ENCODE peak calls at places on chromosomes 3 and 15, in eight cellular contexts. V is heart right ventricle, E is choroid plexus epithelial cell, C is colonic mucosa, F is lower leg skin, L is foreskin fibroblast, A is PC-9, X is PC-3. J is an unnamed sample.

GRCh38 chr3:194031867-194032635 is 103.9 kb upstream of the HES1 start:
- DNase-seq in V (no peak), E (no peak), C (peak), F (no peak), L (no peak), A (peak), X (no peak), J (no peak)

GRCh38 chr15:82086243-82086995 is 40.6 kb upstream of the MEX3B start:
- DNase-seq in V (no peak), E (no peak), C (no peak), F (no peak), L (no peak), A (no peak), X (no peak), J (no peak)

GRCh38 chr15:48806151-48806550 is 4.7 kb downstream of the CEP152 start:
- DNase-seq in V (peak), E (peak), C (no peak), F (no peak), L (no peak), A (no peak), X (no peak), J (no peak)

GRCh38 chr15:49096090-49096750 is 50.0 kb upstream of the SECISBP2L start:
- DNase-seq in V (no peak), E (no peak), C (peak), F (no peak), L (no peak), A (no peak), X (no peak), J (no peak)

GRCh38 chr15:27179789-27180188 is 208.8 kb downstream of the GABRG3 start:
- DNase-seq in V (no peak), E (no peak), C (no peak), F (no peak), L (no peak), A (no peak), X (no peak), J (no peak)

GRCh38 chr3:68958932-68959331 is 26.6 kb upstream of the TAFA4 start:
- DNase-seq in V (no peak), E (no peak), C (no peak), F (no peak), L (no peak), A (no peak), X (no peak), J (no peak)

GRCh38 chr3:15384510-15385237 is 42.7 kb downstream of the METTL6 start:
- DNase-seq in V (no peak), E (peak), C (no peak), F (no peak), L (no peak), A (no peak), X (no peak), J (no peak)

GRCh38 chr15:85762039-85762755 is 32.5 kb downstream of the KLHL25 start:
- DNase-seq in V (no peak), E (no peak), C (no peak), F (no peak), L (no peak), A (no peak), X (no peak), J (peak)

GRCh38 chr15:48336940-48337339 is 5.7 kb downstream of the DUT start:
- DNase-seq in V (no peak), E (peak), C (no peak), F (no peak), L (no peak), A (no peak), X (peak), J (no peak)

GRCh38 chr3:195013962-195014361 is 257.0 kb downstream of the XXYLT1 start:
- DNase-seq in V (no peak), E (no peak), C (no peak), F (no peak), L (no peak), A (no peak), X (no peak), J (no peak)

GRCh38 chr15:62512906-62513305 is 347.8 kb upstream of the C2CD4B start:
- DNase-seq in V (no peak), E (no peak), C (no peak), F (no peak), L (no peak), A (no peak), X (no peak), J (no peak)

GRCh38 chr3:69081583-69082262 is 1.6 kb upstream of the UBA3 start:
- DNase-seq in V (no peak), E (peak), C (no peak), F (no peak), L (no peak), A (no peak), X (peak), J (no peak)

GRCh38 chr15:72902245-72902928 is 118.8 kb upstream of the ADPGK start:
- DNase-seq in V (peak), E (peak), C (peak), F (peak), L (peak), A (peak), X (no peak), J (peak)

GRCh38 chr3:14377838-14378169 is 24.6 kb upstream of the SLC6A6 start:
- DNase-seq in V (no peak), E (no peak), C (no peak), F (no peak), L (no peak), A (no peak), X (no peak), J (no peak)

GRCh38 chr15:31377030-31377429 is 50.4 kb downstream of the KLF13 start:
- DNase-seq in V (no peak), E (no peak), C (peak), F (no peak), L (no peak), A (no peak), X (no peak), J (peak)

GRCh38 chr15:31214864-31215489 is 111.7 kb upstream of the KLF13 start:
- DNase-seq in V (peak), E (peak), C (peak), F (peak), L (peak), A (no peak), X (peak), J (peak)

GRCh38 chr3:72135636-72136035 is 350.7 kb upstream of the PROK2 start:
- DNase-seq in V (no peak), E (no peak), C (no peak), F (no peak), L (no peak), A (no peak), X (no peak), J (no peak)

GRCh38 chr3:186209810-186210752 is 101.2 kb upstream of the ETV5 start:
- DNase-seq in V (peak), E (peak), C (peak), F (peak), L (peak), A (peak), X (peak), J (peak)

GRCh38 chr15:72098076-72098475 is 19.9 kb downstream of the MYO9A start:
- DNase-seq in V (no peak), E (no peak), C (no peak), F (no peak), L (no peak), A (no peak), X (no peak), J (no peak)

GRCh38 chr3:132318451-132318850 is 1.2 kb downstream of the ACP3 start:
- DNase-seq in V (no peak), E (peak), C (no peak), F (no peak), L (peak), A (no peak), X (peak), J (no peak)

GRCh38 chr3:172680684-172681083 is 30.2 kb downstream of the NCEH1 start:
- DNase-seq in V (no peak), E (no peak), C (no peak), F (no peak), L (peak), A (no peak), X (no peak), J (no peak)

GRCh38 chr3:172679599-172679998 is 31.3 kb downstream of the NCEH1 start:
- DNase-seq in V (no peak), E (no peak), C (no peak), F (no peak), L (no peak), A (no peak), X (no peak), J (no peak)

GRCh38 chr3:172676208-172676920 is 34.5 kb downstream of the NCEH1 start:
- DNase-seq in V (peak), E (no peak), C (no peak), F (no peak), L (no peak), A (no peak), X (no peak), J (no peak)

GRCh38 chr3:172675371-172676193 is 35.3 kb downstream of the NCEH1 start:
- DNase-seq in V (no peak), E (peak), C (no peak), F (no peak), L (peak), A (no peak), X (peak), J (no peak)

DNA sequence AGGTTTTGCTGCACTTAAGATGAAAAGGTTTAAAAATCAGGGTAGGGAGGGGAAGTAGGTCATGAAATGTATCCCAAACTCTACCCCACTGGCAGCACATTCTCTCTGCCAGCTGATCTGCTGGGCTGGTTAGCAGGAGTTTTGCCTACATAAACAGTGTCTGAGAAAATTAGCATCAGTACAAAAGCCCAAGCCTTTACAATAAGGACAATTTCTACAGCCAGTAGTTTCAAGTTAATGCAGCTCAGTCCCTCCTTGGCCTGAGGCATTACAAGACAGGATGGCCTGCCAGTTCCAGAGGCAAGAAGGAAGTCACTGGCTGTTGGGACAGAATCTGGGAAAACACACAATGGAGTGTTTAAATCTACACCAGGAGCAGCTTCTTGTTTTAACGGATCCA is 32.8 kb downstream of the NCEH1 start:
- DNase-seq in V (no peak), E (no peak), C (no peak), F (no peak), L (no peak), A (peak), X (peak), J (no peak)
- H3K4me3 ChIP-seq in V (no peak), E (no peak), C (no peak), F (no peak), L (no peak), A (no peak), X (no peak), J (no peak)

GRCh38 chr15:52019394-52020252 is 604 bp downstream of the MAPK6 start:
- DNase-seq in V (peak), E (peak), C (peak), F (peak), L (peak), A (peak), X (peak), J (peak)

GRCh38 chr15:52020253-52021085 is 1.4 kb downstream of the MAPK6 start:
- DNase-seq in V (no peak), E (peak), C (no peak), F (no peak), L (no peak), A (peak), X (peak), J (no peak)

GRCh38 chr15:52018693-52019393 is at the start of gene MAPK6:
- DNase-seq in V (peak), E (peak), C (peak), F (peak), L (peak), A (peak), X (peak), J (peak)

GRCh38 chr15:52021128-52021671 is 2.2 kb downstream of the MAPK6 start:
- DNase-seq in V (peak), E (peak), C (peak), F (peak), L (peak), A (peak), X (peak), J (peak)

GRCh38 chr15:52018244-52018643 is 775 bp upstream of the MAPK6 start:
- DNase-seq in V (no peak), E (peak), C (no peak), F (no peak), L (no peak), A (no peak), X (peak), J (no peak)
- H3K4me3 ChIP-seq in V (peak), E (no peak), C (no peak), F (no peak), L (peak), A (peak), X (peak), J (peak)

DNA sequence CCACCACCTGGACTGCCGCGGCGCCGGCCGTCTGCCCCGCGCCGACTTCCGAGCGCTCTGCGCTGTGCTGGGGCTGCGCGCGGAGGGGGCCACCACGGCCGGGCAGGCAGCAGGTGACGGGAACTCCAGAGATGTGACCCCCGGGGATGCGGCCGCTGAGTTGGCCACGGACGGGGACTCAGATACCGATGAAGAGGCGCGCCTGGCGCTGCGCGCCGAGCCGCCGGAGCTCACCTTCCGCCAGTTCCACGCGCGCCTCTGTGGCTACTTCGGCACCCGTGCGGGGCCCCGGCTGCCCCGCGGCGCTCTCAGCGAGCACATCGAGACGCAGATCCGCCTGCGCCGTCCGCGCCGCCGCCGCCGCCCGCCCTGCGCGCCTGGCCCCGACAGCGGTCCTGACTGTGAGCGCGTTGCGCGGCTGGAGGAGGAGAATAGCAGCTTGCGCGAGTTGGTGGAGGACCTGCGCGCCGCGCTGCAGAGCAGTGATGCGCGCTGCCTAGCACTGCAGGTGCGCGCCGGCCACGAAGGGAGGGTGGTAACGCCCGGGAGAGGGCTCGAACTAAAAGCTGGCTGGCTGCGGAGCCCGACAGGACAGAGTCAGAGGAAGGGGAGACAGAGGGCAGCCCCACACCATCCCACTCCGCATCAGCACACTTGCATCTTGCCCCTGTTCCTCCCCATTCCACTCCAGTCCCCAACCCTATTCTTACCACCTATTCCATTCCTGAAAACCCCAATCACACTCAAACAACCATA is 891 bp downstream of the EFCC1 start:
- DNase-seq in V (no peak), E (peak), C (no peak), F (no peak), L (no peak), A (no peak), X (no peak), J (peak)
- H3K4me3 ChIP-seq in V (peak), E (no peak), C (peak), F (peak), L (no peak), A (no peak), X (no peak), J (peak)

DNA sequence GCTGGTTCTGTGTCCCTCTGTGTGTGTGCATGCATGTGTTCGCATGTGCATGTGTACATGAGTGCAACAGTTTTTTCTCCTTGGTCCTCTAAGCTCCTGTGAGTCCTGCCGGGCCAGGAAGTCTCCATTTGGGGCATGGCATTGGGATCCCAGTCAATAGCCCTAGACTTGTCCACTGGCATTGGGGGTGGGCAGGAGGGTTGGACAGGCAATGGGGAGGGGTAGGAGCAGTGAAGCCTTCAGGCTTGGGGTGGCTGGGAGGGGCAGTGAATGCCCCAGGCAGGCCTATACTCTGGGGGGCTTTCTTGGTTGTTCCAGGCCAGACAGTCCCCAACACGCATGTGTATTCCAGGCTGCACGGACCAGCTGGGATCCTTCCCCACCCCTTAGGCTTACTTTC is 15.6 kb upstream of the C15orf39 start:
- DNase-seq in V (no peak), E (no peak), C (no peak), F (no peak), L (no peak), A (no peak), X (no peak), J (no peak)
- H3K4me3 ChIP-seq in V (no peak), E (no peak), C (no peak), F (no peak), L (no peak), A (no peak), X (no peak), J (no peak)

GRCh38 chr3:106809633-106810460 is 567.4 kb upstream of the CCDC54 start:
- DNase-seq in V (no peak), E (peak), C (no peak), F (no peak), L (no peak), A (no peak), X (no peak), J (no peak)
- H3K4me3 ChIP-seq in V (no peak), E (no peak), C (no peak), F (no peak), L (no peak), A (no peak), X (no peak), J (no peak)

GRCh38 chr3:42778644-42779043 is 5.6 kb upstream of the CCDC13 start:
- DNase-seq in V (no peak), E (peak), C (no peak), F (peak), L (peak), A (no peak), X (peak), J (no peak)
- H3K4me3 ChIP-seq in V (no peak), E (no peak), C (no peak), F (no peak), L (no peak), A (no peak), X (no peak), J (no peak)

J was measured in upper lobe of left lung.